ENCODE peak calls at places on chromosomes 12 and 14, in seven cellular contexts. T, E, K, S, H, W and Y are unnamed samples.

GRCh38 chr12:1519642-1520041 is 74.7 kb downstream of the FBXL14 start:
- DNase-seq in E (no peak), W (no peak), K (no peak), S (no peak), H (no peak), T (no peak), Y (no peak)

GRCh38 chr14:47626151-47627035 is 49.0 kb downstream of the MDGA2 start:
- DNase-seq in H (no peak), T (no peak), E (no peak), S (no peak), W (no peak), K (no peak), Y (no peak)

GRCh38 chr12:118237908-118238307 is 102.0 kb downstream of the PEBP1 start:
- DNase-seq in H (no peak), W (no peak), E (no peak), T (no peak), K (no peak), S (no peak), Y (peak; percentile 28)

GRCh38 chr12:72273499-72273837 is 1.3 kb downstream of the TRHDE start:
- DNase-seq in E (no peak), W (no peak), K (no peak), T (no peak), H (no peak), S (no peak), Y (no peak)

GRCh38 chr14:90551070-90551704 is 154.4 kb downstream of the CALM1 start:
- DNase-seq in W (no peak), E (no peak), H (no peak), K (no peak), T (no peak), S (no peak), Y (no peak)

GRCh38 chr14:85263916-85264315 is 266.0 kb upstream of the FLRT2 start:
- DNase-seq in W (no peak), S (no peak), K (no peak), H (no peak), E (no peak), T (no peak), Y (no peak)

GRCh38 chr12:47491516-47491915 is 214.3 kb downstream of the RPAP3 start:
- DNase-seq in W (no peak), H (no peak), K (no peak), E (no peak), S (no peak), T (no peak), Y (no peak)

GRCh38 chr12:55955800-55956508 is 9.9 kb downstream of the PMEL start:
- DNase-seq in E (peak; percentile 41), S (no peak), K (peak; percentile 74), W (no peak), H (peak; percentile 48), T (no peak), Y (peak; percentile 88)

GRCh38 chr12:29733060-29733459 is 50.7 kb downstream of the TMTC1 start:
- DNase-seq in S (no peak), E (no peak), W (no peak), K (no peak), H (no peak), T (no peak), Y (no peak)

GRCh38 chr12:67735868-67736267 is 87.3 kb downstream of the DYRK2 start:
- DNase-seq in W (no peak), T (no peak), K (no peak), S (no peak), E (no peak), H (no peak), Y (no peak)

GRCh38 chr12:31773223-31773750 is 44.5 kb upstream of the AMN1 start:
- DNase-seq in K (no peak), W (no peak), T (no peak), E (peak; percentile 30), S (no peak), H (peak; percentile 88), Y (no peak)

GRCh38 chr12:65721541-65722190 is 102.6 kb upstream of the HMGA2 start:
- DNase-seq in T (no peak), K (no peak), S (no peak), W (no peak), E (no peak), H (no peak), Y (no peak)

GRCh38 chr12:3244219-3244750 is 167.1 kb downstream of the TSPAN9 start:
- DNase-seq in T (no peak), H (no peak), E (no peak), K (no peak), W (no peak), S (no peak), Y (no peak)

GRCh38 chr12:65823481-65824313 is 586 bp upstream of the HMGA2 start:
- DNase-seq in S (peak; percentile 69), E (peak; percentile 41), W (no peak), K (no peak), T (no peak), H (peak; percentile 76), Y (peak; percentile 74)

GRCh38 chr14:101226603-101227425 is 323.3 kb upstream of the RTL1 start:
- DNase-seq in K (no peak), W (no peak), T (no peak), H (peak; percentile 72), S (no peak), E (no peak), Y (no peak)

GRCh38 chr14:75822522-75823288 is 159.1 kb downstream of the TGFB3 start:
- DNase-seq in S (no peak), W (no peak), H (no peak), E (no peak), K (no peak), T (no peak), Y (peak; percentile 67)

DNA sequence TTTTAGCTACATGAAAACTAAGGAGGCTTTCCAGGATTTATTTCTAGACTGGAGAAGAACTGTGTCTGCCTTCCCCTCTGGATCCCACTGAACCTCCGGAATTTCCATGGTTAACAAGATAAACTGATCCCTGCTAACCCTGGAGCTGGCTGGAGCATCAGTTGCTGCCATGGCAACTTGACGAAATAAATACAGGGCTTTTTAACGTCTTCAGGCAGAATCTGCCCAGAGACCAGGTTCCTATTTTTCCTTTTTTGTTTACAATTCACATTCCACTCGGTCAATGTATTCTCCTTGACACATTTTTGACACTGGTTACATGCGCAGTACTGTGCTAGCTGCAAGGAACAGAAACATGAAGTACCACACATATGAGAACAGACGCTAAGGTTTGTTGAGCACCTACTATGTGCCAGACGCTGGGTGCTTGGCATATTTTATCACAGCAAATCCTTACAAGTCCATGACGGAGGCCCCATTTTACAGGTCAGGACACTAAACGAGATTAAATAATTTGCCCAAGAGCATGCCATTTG is 1.7 kb downstream of the C14orf132 start:
- DNase-seq in E (no peak), H (no peak), T (no peak), S (no peak), W (no peak), K (no peak), Y (no peak)
- H3K27ac ChIP-seq in E (no peak overlapping the region), H (no peak overlapping the region), T (no peak overlapping the region), S (no peak overlapping the region), W (no peak overlapping the region), K (no peak overlapping the region), Y (no peak overlapping the region)

DNA sequence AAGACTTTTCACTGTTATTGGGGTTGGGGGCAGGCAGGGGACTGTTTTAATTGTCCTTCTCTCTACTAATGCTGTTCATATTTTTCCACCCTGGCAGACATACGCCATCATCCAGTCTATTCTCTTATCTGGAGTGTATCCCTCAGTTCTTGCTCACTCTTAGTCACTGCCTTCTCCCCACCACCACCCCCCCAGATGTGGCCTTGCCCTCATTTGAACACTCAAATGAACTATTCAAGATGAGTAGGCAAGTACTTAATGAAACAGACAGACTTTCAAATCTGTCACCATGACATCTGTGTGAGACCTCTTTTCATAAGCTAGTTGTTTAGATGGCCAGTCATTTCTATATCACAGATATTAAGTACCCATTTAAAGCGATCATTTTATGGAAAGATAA is 10.1 kb downstream of the NUDT4 start:
- DNase-seq in H (no peak), K (peak; percentile 32), E (no peak), S (no peak), W (no peak), T (no peak), Y (no peak)
- TF ChIP-seq SIN3A in H (no peak), K (no peak), E (no peak), S (no peak), W (no peak), T (no peak), Y (no peak)

GRCh38 chr12:92537235-92537960 is 165.4 kb upstream of the PLEKHG7 start:
- DNase-seq in E (no peak), H (no peak), S (no peak), T (no peak), W (no peak), K (no peak), Y (no peak)

GRCh38 chr12:92535961-92536360 is 166.8 kb upstream of the PLEKHG7 start:
- DNase-seq in T (no peak), E (no peak), H (no peak), S (no peak), W (no peak), K (no peak), Y (no peak)

GRCh38 chr12:92539966-92540791 is 162.6 kb upstream of the PLEKHG7 start:
- DNase-seq in H (no peak), T (no peak), S (no peak), E (no peak), W (no peak), K (no peak), Y (no peak)

GRCh38 chr12:92541024-92541423 is 161.8 kb upstream of the PLEKHG7 start:
- DNase-seq in S (no peak), W (no peak), T (no peak), H (no peak), E (no peak), K (no peak), Y (no peak)

GRCh38 chr12:92538970-92539749 is 163.6 kb upstream of the PLEKHG7 start:
- DNase-seq in T (peak; percentile 93), S (no peak), K (no peak), W (no peak), E (no peak), H (no peak), Y (peak; percentile 47)
- H3K27ac ChIP-seq in T (peak overlapping the region; percentile 99), S (no peak overlapping the region), K (no peak overlapping the region), W (no peak overlapping the region), E (no peak overlapping the region), H (no peak overlapping the region), Y (no peak overlapping the region)

DNA sequence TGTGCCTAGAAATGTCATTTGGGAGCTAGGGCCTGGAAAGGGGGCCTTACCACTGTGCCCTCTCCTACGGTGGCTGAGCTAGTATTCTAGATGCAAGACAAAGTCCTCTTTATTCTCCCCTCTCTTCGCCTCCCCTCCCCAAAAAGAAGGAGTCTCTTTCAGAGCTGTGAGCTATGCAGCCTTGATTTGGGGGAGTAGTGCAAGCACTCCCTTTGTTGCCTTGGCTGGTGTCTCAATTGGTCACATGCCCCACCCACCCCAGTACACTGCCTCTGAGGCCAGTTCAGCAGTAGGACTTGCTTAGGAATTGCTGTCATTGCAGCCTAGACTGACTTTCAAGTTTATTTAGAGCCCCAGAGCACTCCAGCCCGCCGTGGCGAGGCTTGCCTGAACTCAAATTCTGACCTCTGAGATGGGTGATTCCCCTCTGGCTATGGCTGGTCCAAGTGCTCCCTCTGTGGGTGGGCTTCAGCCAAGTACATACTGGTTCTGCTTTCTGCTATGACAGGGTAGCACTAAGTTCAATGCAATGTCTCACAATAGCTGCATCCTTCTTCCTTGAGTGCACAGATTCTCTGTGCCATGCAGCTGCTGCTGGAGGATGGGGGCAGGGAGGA is 37.0 kb upstream of the FBXO33 start:
- DNase-seq in S (peak; percentile 8), K (no peak), E (no peak), T (no peak), W (peak; percentile 21), H (peak; percentile 74), Y (no peak)
- TF ChIP-seq SIN3A in S (no peak), K (no peak), E (no peak), T (no peak), W (no peak), H (no peak), Y (no peak)